ENCODE peak calls at places on chromosome 7, in four cellular contexts. R, K, X and Z are unnamed samples.

GRCh38 chr7:91465595-91466061 is 201.4 kb downstream of the FZD1 start:
- DNase-seq in R (no peak), X (no peak), K (no peak), Z (no peak)

GRCh38 chr7:136009488-136010079 is 32.4 kb upstream of the MTPN start:
- DNase-seq in X (peak), R (peak), K (peak), Z (no peak)

GRCh38 chr7:4178887-4179286 is 503.2 kb upstream of the FOXK1 start:
- DNase-seq in K (no peak), X (no peak), R (no peak), Z (no peak)

GRCh38 chr7:106075937-106076336 is 36.2 kb downstream of the SYPL1 start:
- DNase-seq in K (no peak), R (no peak), X (no peak), Z (no peak)

GRCh38 chr7:132611056-132611455 is 34.8 kb upstream of the PLXNA4 start:
- DNase-seq in R (no peak), X (no peak), K (no peak), Z (no peak)

GRCh38 chr7:74482629-74483401 is 29.1 kb downstream of the GTF2IRD1 start:
- DNase-seq in K (peak), X (no peak), R (peak), Z (no peak)

GRCh38 chr7:73851410-73852338 is 9.3 kb upstream of the TMEM270 start:
- DNase-seq in X (no peak), R (peak), K (peak), Z (no peak)

GRCh38 chr7:36723951-36724664 is at the start of gene AOAH:
- DNase-seq in X (no peak), R (no peak), K (no peak), Z (peak)

GRCh38 chr7:19991936-19992335 is 218.5 kb upstream of the TMEM196 start:
- DNase-seq in R (no peak), X (no peak), K (no peak), Z (no peak)

GRCh38 chr7:80410081-80410480 is 101.8 kb downstream of the GNAT3 start:
- DNase-seq in R (peak), X (no peak), K (no peak), Z (no peak)

GRCh38 chr7:94584113-94584512 is 71.8 kb downstream of the SGCE start:
- DNase-seq in R (peak), K (no peak), X (peak), Z (no peak)

GRCh38 chr7:6015917-6016652 is 7.0 kb downstream of the AIMP2 start:
- DNase-seq in K (no peak), R (peak), X (peak), Z (peak)

GRCh38 chr7:3157541-3158287 is 114.0 kb upstream of the CARD11 start:
- DNase-seq in R (peak), K (peak), X (no peak), Z (no peak)

GRCh38 chr7:151088019-151088855 is 2.0 kb downstream of the AGAP3 start:
- DNase-seq in X (no peak), K (peak), R (peak), Z (no peak)

GRCh38 chr7:80135306-80136104 is 874 bp downstream of the GNAI1 start:
- DNase-seq in X (no peak), R (peak), K (peak), Z (no peak)

GRCh38 chr7:30029696-30030095 is 1.5 kb downstream of the PLEKHA8 start:
- DNase-seq in X (no peak), K (peak), R (peak), Z (no peak)

GRCh38 chr7:124462249-124462648 is 303.3 kb downstream of the GPR37 start:
- DNase-seq in X (no peak), K (no peak), R (no peak), Z (no peak)

GRCh38 chr7:33961948-33962347 is 56.6 kb downstream of the BMPER start:
- DNase-seq in K (no peak), X (no peak), R (peak), Z (no peak)

GRCh38 chr7:2495402-2496309 is 19.5 kb upstream of the GRIFIN start:
- DNase-seq in K (no peak), X (no peak), R (no peak), Z (no peak)

GRCh38 chr7:36208406-36208805 is 55.4 kb downstream of the EEPD1 start:
- DNase-seq in X (no peak), R (peak), K (no peak), Z (no peak)

GRCh38 chr7:120725376-120726039 is 132.4 kb downstream of the TSPAN12 start:
- DNase-seq in R (peak), X (peak), K (peak), Z (no peak)

GRCh38 chr7:100351657-100352058 is 6.3 kb upstream of the PILRB start:
- DNase-seq in K (no peak), X (no peak), R (no peak), Z (no peak)

GRCh38 chr7:20191044-20191867 is 25.9 kb downstream of the MACC1 start:
- DNase-seq in X (peak), R (no peak), K (no peak), Z (no peak)

GRCh38 chr7:68576366-68576765 is 1021.9 kb upstream of the AUTS2 start:
- DNase-seq in R (no peak), K (no peak), X (no peak), Z (no peak)

GRCh38 chr7:117132385-117133120 is 179.3 kb downstream of the ST7 start:
- DNase-seq in R (peak), K (peak), X (no peak), Z (no peak)

GRCh38 chr7:143411976-143412708 is 3.5 kb upstream of the EPHA1 start:
- DNase-seq in R (no peak), X (no peak), K (no peak), Z (no peak)

GRCh38 chr7:47239927-47240570 is 341.9 kb downstream of the TNS3 start:
- DNase-seq in K (no peak), R (peak), X (no peak), Z (no peak)

GRCh38 chr7:57415730-57416129 is 34.2 kb upstream of the ZNF716 start:
- DNase-seq in R (no peak), X (no peak), K (no peak), Z (no peak)

GRCh38 chr7:98831641-98832221 is 38.1 kb downstream of the TMEM130 start:
- DNase-seq in K (peak), R (peak), X (no peak), Z (no peak)

GRCh38 chr7:83469076-83469475 is 179.9 kb downstream of the SEMA3E start:
- DNase-seq in R (peak), X (no peak), K (peak), Z (no peak)

GRCh38 chr7:120060283-120060682 is 212.7 kb upstream of the KCND2 start:
- DNase-seq in R (peak), X (no peak), K (no peak), Z (no peak)

GRCh38 chr7:151882734-151883133 is 5.8 kb upstream of the PRKAG2 start:
- DNase-seq in R (no peak), K (no peak), X (no peak), Z (no peak)

GRCh38 chr7:108497082-108497725 is 28.7 kb downstream of the PNPLA8 start:
- DNase-seq in K (peak), R (peak), X (peak), Z (no peak)

GRCh38 chr7:74479961-74480829 is 26.5 kb downstream of the GTF2IRD1 start:
- DNase-seq in R (peak), X (peak), K (peak), Z (peak)